ENCODE peak calls at places on chromosomes 3 and 15, in seven cellular contexts. W, Y, V, S, J, T and Z are unnamed samples.
A peak's percentile ranks its signal among the peaks of the same experiment; 100 is the strongest.

GRCh38 chr3:42117175-42118008 is 26.2 kb downstream of the TRAK1 start:
- DNase-seq in T (peak; percentile 31), J (peak; percentile 69), V (peak; percentile 75), Y (no peak), W (peak; percentile 70), S (peak; percentile 77), Z (peak; percentile 56)

GRCh38 chr3:123347691-123348264 is 101.1 kb downstream of the ADCY5 start:
- DNase-seq in V (no peak), T (no peak), S (no peak), W (no peak), J (peak; percentile 66), Y (no peak), Z (no peak)

GRCh38 chr3:45915518-45916231 is 27.6 kb upstream of the CXCR6 start:
- DNase-seq in V (peak; percentile 94), W (peak; percentile 93), J (peak; percentile 8), Y (no peak), T (no peak), S (no peak), Z (no peak)

GRCh38 chr3:56467801-56468183 is 475 bp downstream of the ERC2 start:
- DNase-seq in T (no peak), W (no peak), J (peak; percentile 49), Y (peak; percentile 29), V (no peak), S (no peak), Z (no peak)

GRCh38 chr3:154112146-154112545 is 9.0 kb upstream of the ARHGEF26 start:
- DNase-seq in V (no peak), T (no peak), W (no peak), J (no peak), S (no peak), Y (no peak), Z (no peak)

GRCh38 chr3:184459355-184459754 is 79.5 kb downstream of the CHRD start:
- DNase-seq in W (peak; percentile 66), T (no peak), Y (no peak), J (no peak), S (no peak), V (peak; percentile 84), Z (peak; percentile 24)

GRCh38 chr3:36258381-36258780 is 121.9 kb upstream of the STAC start:
- DNase-seq in T (no peak), V (no peak), S (no peak), W (no peak), J (no peak), Y (no peak), Z (no peak)

GRCh38 chr3:118059096-118059495 is 975.5 kb downstream of the IGSF11 start:
- DNase-seq in W (no peak), S (no peak), J (no peak), Y (no peak), V (no peak), T (no peak), Z (no peak)

GRCh38 chr3:57659810-57660439 is 33.0 kb downstream of the DENND6A start:
- DNase-seq in Y (no peak), J (peak; percentile 41), V (no peak), S (no peak), T (no peak), W (no peak), Z (no peak)

GRCh38 chr3:13091898-13092620 is 18.8 kb upstream of the IQSEC1 start:
- DNase-seq in S (peak; percentile 89), V (peak; percentile 60), T (peak; percentile 71), W (peak; percentile 65), J (peak; percentile 79), Y (peak; percentile 79), Z (peak; percentile 95)

GRCh38 chr3:72892870-72893269 is 5.0 kb downstream of the GXYLT2 start:
- DNase-seq in S (peak; percentile 77), Y (no peak), T (peak; percentile 10), V (no peak), J (peak; percentile 81), W (no peak), Z (no peak)
- H4K8ac ChIP-seq in S (no peak overlapping the region), Y (no peak overlapping the region), T (no peak overlapping the region), V (no peak overlapping the region), J (no peak overlapping the region), W (no peak overlapping the region), Z (no peak overlapping the region)

DNA sequence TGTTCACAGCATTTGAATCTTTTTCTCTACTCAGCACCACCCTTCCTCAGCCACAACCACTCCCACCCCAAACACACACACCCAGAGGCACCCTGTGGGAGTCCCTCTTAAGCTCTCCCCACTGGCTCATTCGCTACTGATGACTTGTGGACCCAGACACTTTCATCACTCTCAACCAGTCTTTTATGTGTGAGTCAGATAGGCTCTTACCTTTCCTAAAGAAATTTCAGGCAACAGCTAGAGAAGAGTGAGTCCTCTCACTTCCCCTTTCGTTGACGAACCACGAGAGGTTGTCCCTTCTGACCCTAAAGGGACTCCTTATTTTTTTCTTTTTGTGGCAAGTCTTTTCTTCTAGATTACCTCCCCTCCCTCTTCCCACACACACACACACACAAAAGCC is 58.1 kb downstream of the ARHGAP31 start:
- DNase-seq in J (peak; percentile 42), T (no peak), Y (no peak), W (no peak), V (peak; percentile 31), S (no peak), Z (peak; percentile 70)
- H4K8ac ChIP-seq in J (no peak overlapping the region), T (no peak overlapping the region), Y (no peak overlapping the region), W (peak overlapping the region; percentile 72), V (peak overlapping the region; percentile 16), S (no peak overlapping the region), Z (peak overlapping the region; percentile 81)

GRCh38 chr3:49700453-49701128 is 11.2 kb downstream of the RNF123 start:
- DNase-seq in J (peak; percentile 30), S (peak; percentile 57), W (no peak), Y (no peak), V (no peak), T (no peak), Z (no peak)
- H4K8ac ChIP-seq in J (no peak overlapping the region), S (no peak overlapping the region), W (no peak overlapping the region), Y (no peak overlapping the region), V (no peak overlapping the region), T (peak overlapping the region; percentile 5), Z (no peak overlapping the region)

DNA sequence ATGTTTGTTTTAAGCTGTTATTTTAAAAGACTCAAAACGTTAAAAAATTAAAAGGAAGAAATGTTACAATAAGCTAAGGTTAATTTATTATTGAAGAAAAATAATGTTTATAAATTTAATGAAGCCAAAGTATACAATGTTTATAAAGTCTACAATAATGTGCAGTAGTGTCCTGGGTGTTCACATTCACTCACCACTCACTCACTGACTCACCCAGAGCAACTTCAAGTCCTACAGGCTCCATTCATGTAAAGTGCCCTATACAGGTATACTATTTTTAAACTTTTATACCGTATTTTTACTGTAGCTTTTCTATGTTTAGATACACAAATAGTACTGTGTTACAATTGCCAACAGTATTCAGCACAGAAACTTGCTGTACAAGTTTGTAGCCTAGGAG is 55.2 kb downstream of the COL8A1 start:
- DNase-seq in W (no peak), S (no peak), J (no peak), Y (no peak), V (peak; percentile 26), T (no peak), Z (no peak)
- H4K8ac ChIP-seq in W (no peak overlapping the region), S (no peak overlapping the region), J (no peak overlapping the region), Y (no peak overlapping the region), V (no peak overlapping the region), T (no peak overlapping the region), Z (no peak overlapping the region)

DNA sequence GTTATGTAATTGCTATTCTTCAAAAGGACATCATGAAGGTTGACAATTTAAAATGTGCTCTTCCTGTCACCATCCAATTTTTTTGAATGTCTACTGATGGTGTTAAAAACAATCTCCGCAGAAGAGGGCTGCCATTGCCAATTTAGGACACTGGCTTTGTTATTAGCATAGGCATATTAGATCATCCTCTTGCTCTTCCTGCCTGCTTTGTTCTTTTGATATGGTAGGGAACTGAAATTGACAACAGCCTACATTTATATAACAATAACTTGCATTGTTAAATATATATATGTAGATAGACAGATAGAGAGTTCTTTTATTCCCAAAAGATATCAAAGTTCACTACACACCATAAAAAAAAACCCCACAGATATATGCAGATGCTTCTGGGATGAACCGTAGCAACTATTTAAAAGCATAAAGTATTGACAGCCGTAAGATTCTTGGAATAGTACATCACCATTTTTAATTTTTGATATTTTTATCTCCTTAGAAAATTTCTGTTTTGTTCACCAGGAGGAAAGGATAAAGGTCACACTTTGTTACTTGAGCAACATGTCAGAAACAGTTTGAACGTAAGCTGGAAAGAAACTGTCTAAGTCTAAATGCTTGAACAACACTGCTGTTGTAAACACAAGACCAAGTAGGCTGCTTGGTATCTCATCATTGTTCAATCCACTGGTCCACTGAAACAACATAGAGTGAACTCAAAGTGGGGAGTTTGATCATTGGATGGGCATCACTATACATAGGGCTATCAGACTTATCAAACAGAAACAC is 66.5 kb downstream of the MDFIC2 start:
- DNase-seq in W (no peak), V (no peak), S (no peak), Y (no peak), J (no peak), T (no peak), Z (no peak)
- H4K8ac ChIP-seq in W (no peak overlapping the region), V (no peak overlapping the region), S (no peak overlapping the region), Y (no peak overlapping the region), J (no peak overlapping the region), T (no peak overlapping the region), Z (no peak overlapping the region)

DNA sequence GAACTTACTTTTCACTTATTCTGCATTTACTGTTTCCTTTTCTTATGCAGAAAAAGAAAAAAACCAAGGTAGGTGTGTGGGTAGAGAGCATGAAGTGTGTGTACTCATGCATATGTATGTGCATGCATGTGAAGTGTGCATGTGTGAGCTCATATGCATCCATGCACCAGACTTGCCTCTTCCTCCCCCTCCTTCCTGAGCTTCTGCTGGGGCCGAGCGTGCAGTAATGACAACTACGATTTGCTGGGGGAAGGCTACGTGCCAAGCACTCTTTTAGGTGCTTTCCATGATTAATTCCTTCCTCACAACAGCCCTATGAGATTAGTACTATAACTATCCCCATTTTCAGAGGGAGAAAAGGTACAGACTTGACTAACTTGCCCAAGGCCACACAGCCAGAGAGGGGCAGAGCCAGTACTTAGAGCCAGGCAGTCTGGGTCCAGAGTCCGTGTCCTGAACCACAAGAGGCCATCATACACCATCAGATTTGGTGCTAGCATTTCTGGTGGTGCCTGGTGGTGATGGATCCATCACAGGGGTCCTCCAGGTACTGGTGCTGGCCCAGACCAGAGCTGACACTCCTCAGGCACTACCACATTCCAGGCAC is 46.7 kb downstream of the CAPN3 start:
- DNase-seq in W (no peak), V (no peak), Y (no peak), S (no peak), J (no peak), T (no peak), Z (no peak)
- H4K8ac ChIP-seq in W (no peak overlapping the region), V (no peak overlapping the region), Y (no peak overlapping the region), S (no peak overlapping the region), J (no peak overlapping the region), T (no peak overlapping the region), Z (no peak overlapping the region)

DNA sequence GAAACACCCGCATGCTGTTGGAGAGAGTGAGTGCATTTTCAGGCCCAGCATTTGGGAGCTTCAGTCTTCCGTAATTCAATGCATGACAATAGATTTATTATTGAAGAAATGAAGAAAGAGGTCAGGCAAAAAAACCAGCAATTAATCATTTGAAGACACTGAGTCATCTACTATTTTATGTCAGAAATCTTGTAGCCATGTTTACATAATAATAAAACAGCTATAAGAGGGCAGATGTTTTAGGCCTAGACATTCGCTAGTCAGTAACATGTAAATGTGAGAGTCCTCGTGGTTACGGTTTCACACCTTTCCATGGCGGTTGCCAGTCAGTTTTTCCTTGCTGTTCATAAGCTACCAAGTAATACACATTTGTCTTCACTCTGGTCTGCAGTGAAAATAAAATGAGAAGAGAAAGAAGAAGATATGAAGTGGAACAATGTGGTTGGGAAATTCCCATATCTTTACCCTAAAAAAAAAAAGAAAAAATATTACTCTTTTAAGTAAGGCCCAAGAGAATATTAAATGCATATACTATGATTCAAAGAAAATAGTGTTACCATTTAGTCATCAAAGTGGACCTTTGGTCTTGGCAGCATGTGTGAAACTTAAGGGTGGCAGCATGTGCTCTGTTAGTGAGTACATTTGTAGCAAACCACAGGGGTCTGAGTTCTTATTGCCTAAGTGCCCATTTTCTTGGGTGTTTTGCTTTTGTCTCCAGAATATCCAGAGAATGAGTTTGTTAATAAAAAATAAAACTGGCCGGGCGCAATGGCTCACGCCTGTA is 140.5 kb upstream of the TBL1XR1 start:
- DNase-seq in T (no peak), J (no peak), W (peak; percentile 42), Y (no peak), S (no peak), V (peak; percentile 82), Z (no peak)
- H4K8ac ChIP-seq in T (no peak overlapping the region), J (no peak overlapping the region), W (no peak overlapping the region), Y (no peak overlapping the region), S (no peak overlapping the region), V (peak overlapping the region; percentile 72), Z (no peak overlapping the region)